ENCODE peak calls at places on chromosomes 1 and 21, in seven cellular contexts. One of them, this sample, is unnamed.

GRCh38 chr1:220370041-220370700 is 97.9 kb upstream of the RAB3GAP2 start:
- DNase-seq in tibial artery: no peak
- DNase-seq in progenitor cell of endocrine pancreas: no peak
- DNase-seq in AG08395: peak; percentile 86
- DNase-seq in EL: peak; percentile 87
- DNase-seq in activated T-cell treated with anti-CD3 and anti-CD28 coated beads, Interleukin-2, amount 50 U/mL, for 24 hours: no peak
- DNase-seq in AG09319: peak; percentile 91
- DNase-seq in this sample: peak; percentile 24

GRCh38 chr1:211259596-211260126 is 495 bp downstream of the RCOR3 start:
- DNase-seq in tibial artery: peak; percentile 45
- DNase-seq in progenitor cell of endocrine pancreas: no peak
- DNase-seq in AG08395: peak; percentile 42
- DNase-seq in EL: no peak
- DNase-seq in activated T-cell treated with anti-CD3 and anti-CD28 coated beads, Interleukin-2, amount 50 U/mL, for 24 hours: no peak
- DNase-seq in AG09319: peak; percentile 8
- DNase-seq in this sample: peak; percentile 62

GRCh38 chr21:39066829-39067785 is 116.1 kb downstream of the PSMG1 start:
- DNase-seq in tibial artery: no peak
- DNase-seq in progenitor cell of endocrine pancreas: no peak
- DNase-seq in AG08395: no peak
- DNase-seq in EL: no peak
- DNase-seq in activated T-cell treated with anti-CD3 and anti-CD28 coated beads, Interleukin-2, amount 50 U/mL, for 24 hours: no peak
- DNase-seq in AG09319: no peak
- DNase-seq in this sample: no peak

GRCh38 chr1:26684763-26685162 is 11.1 kb upstream of the ARID1A start:
- DNase-seq in tibial artery: no peak
- DNase-seq in progenitor cell of endocrine pancreas: no peak
- DNase-seq in AG08395: no peak
- DNase-seq in EL: no peak
- DNase-seq in activated T-cell treated with anti-CD3 and anti-CD28 coated beads, Interleukin-2, amount 50 U/mL, for 24 hours: no peak
- DNase-seq in AG09319: no peak
- DNase-seq in this sample: no peak

GRCh38 chr1:158020877-158021630 is 27.6 kb downstream of the KIRREL1 start:
- DNase-seq in tibial artery: no peak
- DNase-seq in progenitor cell of endocrine pancreas: no peak
- DNase-seq in AG08395: peak; percentile 41
- DNase-seq in EL: peak; percentile 48
- DNase-seq in activated T-cell treated with anti-CD3 and anti-CD28 coated beads, Interleukin-2, amount 50 U/mL, for 24 hours: no peak
- DNase-seq in AG09319: no peak
- DNase-seq in this sample: no peak

GRCh38 chr1:66761273-66761672 is 9.0 kb downstream of the DYNLT5 start:
- DNase-seq in tibial artery: no peak
- DNase-seq in progenitor cell of endocrine pancreas: no peak
- DNase-seq in AG08395: peak; percentile 4
- DNase-seq in EL: peak; percentile 26
- DNase-seq in activated T-cell treated with anti-CD3 and anti-CD28 coated beads, Interleukin-2, amount 50 U/mL, for 24 hours: no peak
- DNase-seq in AG09319: no peak
- DNase-seq in this sample: no peak

GRCh38 chr1:1367238-1367796 is 7.7 kb downstream of the AURKAIP1 start:
- DNase-seq in tibial artery: no peak
- DNase-seq in progenitor cell of endocrine pancreas: no peak
- DNase-seq in AG08395: no peak
- DNase-seq in EL: no peak
- DNase-seq in activated T-cell treated with anti-CD3 and anti-CD28 coated beads, Interleukin-2, amount 50 U/mL, for 24 hours: no peak
- DNase-seq in AG09319: no peak
- DNase-seq in this sample: no peak

GRCh38 chr1:25867210-25867991 is 8.1 kb downstream of the PAQR7 start:
- DNase-seq in tibial artery: no peak
- DNase-seq in progenitor cell of endocrine pancreas: no peak
- DNase-seq in AG08395: no peak
- DNase-seq in EL: no peak
- DNase-seq in activated T-cell treated with anti-CD3 and anti-CD28 coated beads, Interleukin-2, amount 50 U/mL, for 24 hours: no peak
- DNase-seq in AG09319: no peak
- DNase-seq in this sample: no peak

GRCh38 chr1:108502624-108503023 is 52.5 kb downstream of the NBPF6 start:
- DNase-seq in tibial artery: no peak
- DNase-seq in progenitor cell of endocrine pancreas: no peak
- DNase-seq in AG08395: peak; percentile 31
- DNase-seq in EL: peak; percentile 79
- DNase-seq in activated T-cell treated with anti-CD3 and anti-CD28 coated beads, Interleukin-2, amount 50 U/mL, for 24 hours: no peak
- DNase-seq in AG09319: no peak
- DNase-seq in this sample: peak; percentile 22

GRCh38 chr1:175075572-175076568 is 8.2 kb downstream of the TNN start:
- DNase-seq in tibial artery: no peak
- DNase-seq in progenitor cell of endocrine pancreas: no peak
- DNase-seq in AG08395: no peak
- DNase-seq in EL: peak; percentile 9
- DNase-seq in activated T-cell treated with anti-CD3 and anti-CD28 coated beads, Interleukin-2, amount 50 U/mL, for 24 hours: no peak
- DNase-seq in AG09319: no peak
- DNase-seq in this sample: peak; percentile 52

GRCh38 chr1:89966666-89967065 is 28.2 kb upstream of the ZNF326 start:
- DNase-seq in tibial artery: no peak
- DNase-seq in progenitor cell of endocrine pancreas: no peak
- DNase-seq in AG08395: no peak
- DNase-seq in EL: no peak
- DNase-seq in activated T-cell treated with anti-CD3 and anti-CD28 coated beads, Interleukin-2, amount 50 U/mL, for 24 hours: no peak
- DNase-seq in AG09319: no peak
- DNase-seq in this sample: no peak

GRCh38 chr1:231013391-231014015 is 26.6 kb downstream of the FAM89A start:
- DNase-seq in tibial artery: no peak
- DNase-seq in progenitor cell of endocrine pancreas: no peak
- DNase-seq in AG08395: no peak
- DNase-seq in EL: no peak
- DNase-seq in activated T-cell treated with anti-CD3 and anti-CD28 coated beads, Interleukin-2, amount 50 U/mL, for 24 hours: no peak
- DNase-seq in AG09319: no peak
- DNase-seq in this sample: no peak

GRCh38 chr21:31397515-31397926 is 53.5 kb upstream of the TIAM1 start:
- DNase-seq in tibial artery: no peak
- DNase-seq in progenitor cell of endocrine pancreas: no peak
- DNase-seq in AG08395: no peak
- DNase-seq in EL: no peak
- DNase-seq in activated T-cell treated with anti-CD3 and anti-CD28 coated beads, Interleukin-2, amount 50 U/mL, for 24 hours: no peak
- DNase-seq in AG09319: no peak
- DNase-seq in this sample: no peak

GRCh38 chr1:25572708-25573590 is 29.5 kb downstream of the LDLRAP1 start:
- DNase-seq in tibial artery: no peak
- DNase-seq in progenitor cell of endocrine pancreas: peak; percentile 37
- DNase-seq in AG08395: peak; percentile 76
- DNase-seq in EL: peak; percentile 57
- DNase-seq in activated T-cell treated with anti-CD3 and anti-CD28 coated beads, Interleukin-2, amount 50 U/mL, for 24 hours: peak; percentile 71
- DNase-seq in AG09319: no peak
- DNase-seq in this sample: peak; percentile 79

GRCh38 chr1:159749630-159750029 is 31.1 kb upstream of the DUSP23 start:
- DNase-seq in tibial artery: no peak
- DNase-seq in progenitor cell of endocrine pancreas: no peak
- DNase-seq in AG08395: no peak
- DNase-seq in EL: no peak
- DNase-seq in activated T-cell treated with anti-CD3 and anti-CD28 coated beads, Interleukin-2, amount 50 U/mL, for 24 hours: no peak
- DNase-seq in AG09319: no peak
- DNase-seq in this sample: no peak

GRCh38 chr1:28123461-28123961 is 35.1 kb upstream of the EYA3 start:
- DNase-seq in tibial artery: no peak
- DNase-seq in progenitor cell of endocrine pancreas: no peak
- DNase-seq in AG08395: peak; percentile 69
- DNase-seq in EL: peak; percentile 84
- DNase-seq in activated T-cell treated with anti-CD3 and anti-CD28 coated beads, Interleukin-2, amount 50 U/mL, for 24 hours: no peak
- DNase-seq in AG09319: no peak
- DNase-seq in this sample: peak; percentile 56

GRCh38 chr1:109237512-109237911 is 11.8 kb upstream of the CELSR2 start:
- DNase-seq in tibial artery: no peak
- DNase-seq in progenitor cell of endocrine pancreas: no peak
- DNase-seq in AG08395: no peak
- DNase-seq in EL: no peak
- DNase-seq in activated T-cell treated with anti-CD3 and anti-CD28 coated beads, Interleukin-2, amount 50 U/mL, for 24 hours: no peak
- DNase-seq in AG09319: no peak
- DNase-seq in this sample: no peak

GRCh38 chr1:37691497-37692077 is 729 bp upstream of the CDCA8 start:
- DNase-seq in tibial artery: peak; percentile 30
- DNase-seq in progenitor cell of endocrine pancreas: peak; percentile 27
- DNase-seq in AG08395: no peak
- DNase-seq in EL: peak; percentile 56
- DNase-seq in activated T-cell treated with anti-CD3 and anti-CD28 coated beads, Interleukin-2, amount 50 U/mL, for 24 hours: no peak
- DNase-seq in AG09319: no peak
- DNase-seq in this sample: peak; percentile 25

GRCh38 chr1:204320413-204320812 is 39.3 kb downstream of the PLEKHA6 start:
- DNase-seq in tibial artery: no peak
- DNase-seq in progenitor cell of endocrine pancreas: no peak
- DNase-seq in AG08395: peak; percentile 66
- DNase-seq in EL: peak; percentile 92
- DNase-seq in activated T-cell treated with anti-CD3 and anti-CD28 coated beads, Interleukin-2, amount 50 U/mL, for 24 hours: no peak
- DNase-seq in AG09319: no peak
- DNase-seq in this sample: peak; percentile 45

GRCh38 chr1:8027748-8028631 is 1.9 kb upstream of the ERRFI1 start:
- DNase-seq in tibial artery: no peak
- DNase-seq in progenitor cell of endocrine pancreas: no peak
- DNase-seq in AG08395: peak; percentile 66
- DNase-seq in EL: peak; percentile 88
- DNase-seq in activated T-cell treated with anti-CD3 and anti-CD28 coated beads, Interleukin-2, amount 50 U/mL, for 24 hours: no peak
- DNase-seq in AG09319: peak; percentile 72
- DNase-seq in this sample: peak; percentile 50

GRCh38 chr1:23452011-23452411 is 27.5 kb upstream of the TCEA3 start:
- DNase-seq in tibial artery: no peak
- DNase-seq in progenitor cell of endocrine pancreas: no peak
- DNase-seq in AG08395: peak; percentile 39
- DNase-seq in EL: peak; percentile 52
- DNase-seq in activated T-cell treated with anti-CD3 and anti-CD28 coated beads, Interleukin-2, amount 50 U/mL, for 24 hours: peak; percentile 37
- DNase-seq in AG09319: no peak
- DNase-seq in this sample: no peak

GRCh38 chr1:185565314-185565713 is 168.9 kb upstream of the HMCN1 start:
- DNase-seq in tibial artery: no peak
- DNase-seq in progenitor cell of endocrine pancreas: no peak
- DNase-seq in AG08395: peak; percentile 41
- DNase-seq in EL: peak; percentile 92
- DNase-seq in activated T-cell treated with anti-CD3 and anti-CD28 coated beads, Interleukin-2, amount 50 U/mL, for 24 hours: no peak
- DNase-seq in AG09319: no peak
- DNase-seq in this sample: peak; percentile 60

GRCh38 chr1:25760122-25760719 is 39.8 kb upstream of the SELENON start:
- DNase-seq in tibial artery: no peak
- DNase-seq in progenitor cell of endocrine pancreas: no peak
- DNase-seq in AG08395: no peak
- DNase-seq in EL: no peak
- DNase-seq in activated T-cell treated with anti-CD3 and anti-CD28 coated beads, Interleukin-2, amount 50 U/mL, for 24 hours: no peak
- DNase-seq in AG09319: no peak
- DNase-seq in this sample: no peak

GRCh38 chr1:40096977-40097782 is at the start of gene PPT1:
- DNase-seq in tibial artery: peak; percentile 68
- DNase-seq in progenitor cell of endocrine pancreas: peak; percentile 55
- DNase-seq in AG08395: peak; percentile 78
- DNase-seq in EL: peak; percentile 73
- DNase-seq in activated T-cell treated with anti-CD3 and anti-CD28 coated beads, Interleukin-2, amount 50 U/mL, for 24 hours: peak; percentile 88
- DNase-seq in AG09319: no peak
- DNase-seq in this sample: peak; percentile 89

GRCh38 chr1:182666736-182667135 is 17.7 kb downstream of the RGS8 start:
- DNase-seq in tibial artery: no peak
- DNase-seq in progenitor cell of endocrine pancreas: no peak
- DNase-seq in AG08395: no peak
- DNase-seq in EL: no peak
- DNase-seq in activated T-cell treated with anti-CD3 and anti-CD28 coated beads, Interleukin-2, amount 50 U/mL, for 24 hours: no peak
- DNase-seq in AG09319: no peak
- DNase-seq in this sample: no peak